ENCODE peak calls at places on chromosomes 11 and 22, in nine cellular contexts. K is dermis microvascular lymphatic vessel endothelial cell; E is progenitor cell of endocrine pancreas; Y is stimulated activated CD4-positive, alpha-beta T cell treated with anti-CD3 and anti-CD28 coated beads, Interleukin-1b, Interleukin-23, amount 100 ng/mL, for 48 hours; I is Caki2; V is suprapubic skin; L is adrenal gland; F is SHP77 treated with DMSO at 0.1 percent for 48 hours; J is head of caudate nucleus. T is an unnamed sample.

GRCh38 chr22:42368379-42369249 is 63.6 kb downstream of the NFAM1 start:
- DNase-seq in E (peak), F (no peak), V (no peak), I (no peak), Y (peak), J (no peak), K (no peak), L (peak), T (no peak)

GRCh38 chr22:24563246-24563645 is 7.4 kb downstream of the SNRPD3 start:
- DNase-seq in J (no peak), E (no peak), K (no peak), I (no peak), F (no peak), L (no peak), Y (no peak), V (no peak), T (no peak)

GRCh38 chr11:64810891-64811272 is 531 bp upstream of the MEN1 start:
- DNase-seq in L (peak), K (no peak), F (peak), E (no peak), Y (peak), V (no peak), I (no peak), J (no peak), T (no peak)

GRCh38 chr22:20551805-20552449 is 44.5 kb downstream of the MED15 start:
- DNase-seq in F (no peak), V (no peak), J (peak), I (no peak), K (peak), Y (peak), E (no peak), L (peak), T (no peak)

GRCh38 chr11:808427-809286 is 1.1 kb upstream of the RPLP2 start:
- DNase-seq in Y (no peak), V (no peak), I (no peak), J (no peak), F (no peak), K (no peak), L (no peak), E (no peak), T (no peak)

GRCh38 chr11:64559351-64560138 is 31.5 kb upstream of the SLC22A12 start:
- DNase-seq in K (no peak), Y (no peak), L (no peak), E (no peak), J (no peak), F (no peak), I (no peak), V (no peak), T (no peak)

GRCh38 chr11:18773681-18774080 is 17.9 kb downstream of the PTPN5 start:
- DNase-seq in J (no peak), K (no peak), Y (no peak), I (no peak), V (no peak), E (no peak), F (no peak), L (no peak), T (no peak)

GRCh38 chr22:48489551-48490512 is 1337.8 kb downstream of the BRD1 start:
- DNase-seq in K (no peak), Y (no peak), F (no peak), J (no peak), V (peak), E (no peak), L (no peak), I (no peak), T (peak)

GRCh38 chr11:5684627-5685362 is at the start of gene TRIM5:
- DNase-seq in V (peak), K (peak), L (peak), Y (peak), F (no peak), I (peak), J (peak), E (peak), T (no peak)

GRCh38 chr11:76120513-76121081 is 85.7 kb downstream of the WNT11 start:
- DNase-seq in Y (no peak), L (no peak), J (no peak), E (no peak), V (no peak), F (no peak), K (peak), I (no peak), T (no peak)

GRCh38 chr11:72668645-72669347 is 5.4 kb downstream of the PDE2A start:
- DNase-seq in Y (peak), V (no peak), E (no peak), I (no peak), F (no peak), L (no peak), K (no peak), J (peak), T (no peak)

GRCh38 chr22:46584081-46584903 is 35.9 kb upstream of the GRAMD4 start:
- DNase-seq in Y (no peak), J (no peak), K (no peak), E (no peak), V (no peak), I (no peak), L (no peak), F (no peak), T (no peak)

GRCh38 chr11:86193297-86194095 is 51.1 kb upstream of the EED start:
- DNase-seq in F (peak), Y (peak), E (no peak), K (peak), V (no peak), L (peak), J (peak), I (peak), T (peak)

GRCh38 chr22:46297151-46297819 is 615 bp downstream of the GTSE1 start:
- DNase-seq in L (peak), I (peak), F (peak), E (no peak), J (peak), K (peak), V (no peak), Y (peak), T (peak)

GRCh38 chr11:110565344-110565684 is 135.6 kb downstream of the FDX1 start:
- DNase-seq in E (no peak), I (no peak), K (no peak), V (no peak), Y (no peak), J (no peak), L (peak), F (no peak), T (no peak)

GRCh38 chr11:1242289-1242688 is 19.4 kb downstream of the MUC5B start:
- DNase-seq in F (no peak), V (no peak), J (no peak), K (no peak), I (no peak), L (no peak), Y (no peak), E (no peak), T (no peak)

GRCh38 chr22:44182591-44183588 is 2.2 kb downstream of the PARVG start:
- DNase-seq in E (no peak), L (peak), J (no peak), K (no peak), V (no peak), Y (peak), F (no peak), I (no peak), T (no peak)

GRCh38 chr11:115409691-115410220 is 94.5 kb downstream of the CADM1 start:
- DNase-seq in I (no peak), F (peak), E (no peak), V (no peak), K (peak), L (no peak), J (no peak), Y (no peak), T (peak)

GRCh38 chr22:42342426-42343135 is 72.1 kb upstream of the TCF20 start:
- DNase-seq in I (no peak), L (no peak), Y (no peak), V (no peak), K (no peak), J (no peak), F (no peak), E (no peak), T (no peak)

T was measured in NCI-H2171.